ENCODE peak calls at places on chromosomes 6 and 20, in eight cellular contexts. One of them, this sample, is unnamed.

GRCh38 chr20:2890743-2891142 is 17.5 kb downstream of the PTPRA start:
- DNase-seq in fibroblast of the aortic adventitia: peak
- DNase-seq in NCI-H1694: no peak
- DNase-seq in activated T-helper 2 cell treated with anti-CD3 and anti-CD28 coated beads, Interferon-gamma antibody, Interleukin-2, Interleukin-4, amounts not matched to agents 10 μg/mL and 5 μg/mL and 100 μg/mL, durations not matched to agents 14 hours and 24 hours and 36 hours: no peak
- DNase-seq in GM10248: no peak
- DNase-seq in GM03348: no peak
- DNase-seq in NCI-H1092 treated with DMSO at 0.1 percent for 48 hours: no peak
- DNase-seq in NCI-H1436: no peak
- DNase-seq in this sample: no peak

GRCh38 chr6:109790131-109790530 is 99.0 kb downstream of the FIG4 start:
- DNase-seq in fibroblast of the aortic adventitia: peak
- DNase-seq in GM10248: no peak
- DNase-seq in activated T-helper 2 cell treated with anti-CD3 and anti-CD28 coated beads, Interferon-gamma antibody, Interleukin-2, Interleukin-4, amounts not matched to agents 10 μg/mL and 5 μg/mL and 100 μg/mL, durations not matched to agents 14 hours and 24 hours and 36 hours: no peak
- DNase-seq in NCI-H1694: no peak
- DNase-seq in NCI-H1092 treated with DMSO at 0.1 percent for 48 hours: no peak
- DNase-seq in NCI-H1436: no peak
- DNase-seq in GM03348: peak
- DNase-seq in this sample: no peak

GRCh38 chr6:28634758-28635546 is 109.3 kb downstream of the GPX5 start:
- DNase-seq in fibroblast of the aortic adventitia: peak
- DNase-seq in GM10248: peak
- DNase-seq in activated T-helper 2 cell treated with anti-CD3 and anti-CD28 coated beads, Interferon-gamma antibody, Interleukin-2, Interleukin-4, amounts not matched to agents 10 μg/mL and 5 μg/mL and 100 μg/mL, durations not matched to agents 14 hours and 24 hours and 36 hours: no peak
- DNase-seq in NCI-H1694: peak
- DNase-seq in GM03348: peak
- DNase-seq in NCI-H1436: no peak
- DNase-seq in NCI-H1092 treated with DMSO at 0.1 percent for 48 hours: peak
- DNase-seq in this sample: no peak

GRCh38 chr6:53492860-53493634 is 51.9 kb downstream of the GCLC start:
- DNase-seq in NCI-H1694: peak
- DNase-seq in GM10248: peak
- DNase-seq in fibroblast of the aortic adventitia: peak
- DNase-seq in NCI-H1092 treated with DMSO at 0.1 percent for 48 hours: peak
- DNase-seq in activated T-helper 2 cell treated with anti-CD3 and anti-CD28 coated beads, Interferon-gamma antibody, Interleukin-2, Interleukin-4, amounts not matched to agents 10 μg/mL and 5 μg/mL and 100 μg/mL, durations not matched to agents 14 hours and 24 hours and 36 hours: no peak
- DNase-seq in NCI-H1436: peak
- DNase-seq in GM03348: peak
- DNase-seq in this sample: peak

GRCh38 chr6:46989384-46989783 is 52.7 kb downstream of the ADGRF1 start:
- DNase-seq in fibroblast of the aortic adventitia: peak
- DNase-seq in NCI-H1092 treated with DMSO at 0.1 percent for 48 hours: no peak
- DNase-seq in NCI-H1694: no peak
- DNase-seq in GM03348: no peak
- DNase-seq in activated T-helper 2 cell treated with anti-CD3 and anti-CD28 coated beads, Interferon-gamma antibody, Interleukin-2, Interleukin-4, amounts not matched to agents 10 μg/mL and 5 μg/mL and 100 μg/mL, durations not matched to agents 14 hours and 24 hours and 36 hours: no peak
- DNase-seq in NCI-H1436: no peak
- DNase-seq in GM10248: no peak
- DNase-seq in this sample: no peak

GRCh38 chr6:131840441-131840840 is 32.6 kb downstream of the ENPP1 start:
- DNase-seq in activated T-helper 2 cell treated with anti-CD3 and anti-CD28 coated beads, Interferon-gamma antibody, Interleukin-2, Interleukin-4, amounts not matched to agents 10 μg/mL and 5 μg/mL and 100 μg/mL, durations not matched to agents 14 hours and 24 hours and 36 hours: no peak
- DNase-seq in NCI-H1092 treated with DMSO at 0.1 percent for 48 hours: no peak
- DNase-seq in NCI-H1436: no peak
- DNase-seq in GM03348: no peak
- DNase-seq in fibroblast of the aortic adventitia: no peak
- DNase-seq in GM10248: no peak
- DNase-seq in NCI-H1694: no peak
- DNase-seq in this sample: no peak

GRCh38 chr6:155313602-155314091 is 637 bp downstream of the TFB1M start:
- DNase-seq in fibroblast of the aortic adventitia: peak
- DNase-seq in NCI-H1436: peak
- DNase-seq in GM03348: no peak
- DNase-seq in NCI-H1694: no peak
- DNase-seq in NCI-H1092 treated with DMSO at 0.1 percent for 48 hours: peak
- DNase-seq in GM10248: no peak
- DNase-seq in activated T-helper 2 cell treated with anti-CD3 and anti-CD28 coated beads, Interferon-gamma antibody, Interleukin-2, Interleukin-4, amounts not matched to agents 10 μg/mL and 5 μg/mL and 100 μg/mL, durations not matched to agents 14 hours and 24 hours and 36 hours: no peak
- DNase-seq in this sample: no peak

GRCh38 chr20:6081236-6081635 is 27.4 kb upstream of the LRRN4 start:
- DNase-seq in fibroblast of the aortic adventitia: peak
- DNase-seq in NCI-H1092 treated with DMSO at 0.1 percent for 48 hours: no peak
- DNase-seq in NCI-H1694: no peak
- DNase-seq in NCI-H1436: no peak
- DNase-seq in activated T-helper 2 cell treated with anti-CD3 and anti-CD28 coated beads, Interferon-gamma antibody, Interleukin-2, Interleukin-4, amounts not matched to agents 10 μg/mL and 5 μg/mL and 100 μg/mL, durations not matched to agents 14 hours and 24 hours and 36 hours: no peak
- DNase-seq in GM03348: peak
- DNase-seq in GM10248: no peak
- DNase-seq in this sample: no peak

GRCh38 chr6:145483191-145483996 is 251.9 kb downstream of the EPM2A start:
- DNase-seq in activated T-helper 2 cell treated with anti-CD3 and anti-CD28 coated beads, Interferon-gamma antibody, Interleukin-2, Interleukin-4, amounts not matched to agents 10 μg/mL and 5 μg/mL and 100 μg/mL, durations not matched to agents 14 hours and 24 hours and 36 hours: no peak
- DNase-seq in GM10248: no peak
- DNase-seq in NCI-H1092 treated with DMSO at 0.1 percent for 48 hours: no peak
- DNase-seq in NCI-H1694: no peak
- DNase-seq in GM03348: no peak
- DNase-seq in NCI-H1436: no peak
- DNase-seq in fibroblast of the aortic adventitia: no peak
- DNase-seq in this sample: no peak

GRCh38 chr20:46031701-46032254 is 2.8 kb downstream of the SLC12A5 start:
- DNase-seq in NCI-H1694: peak
- DNase-seq in GM10248: no peak
- DNase-seq in activated T-helper 2 cell treated with anti-CD3 and anti-CD28 coated beads, Interferon-gamma antibody, Interleukin-2, Interleukin-4, amounts not matched to agents 10 μg/mL and 5 μg/mL and 100 μg/mL, durations not matched to agents 14 hours and 24 hours and 36 hours: no peak
- DNase-seq in NCI-H1436: peak
- DNase-seq in NCI-H1092 treated with DMSO at 0.1 percent for 48 hours: peak
- DNase-seq in fibroblast of the aortic adventitia: no peak
- DNase-seq in GM03348: peak
- DNase-seq in this sample: peak

GRCh38 chr6:37602360-37602759 is 95.3 kb downstream of the MDGA1 start:
- DNase-seq in GM03348: peak
- DNase-seq in NCI-H1092 treated with DMSO at 0.1 percent for 48 hours: no peak
- DNase-seq in NCI-H1436: no peak
- DNase-seq in activated T-helper 2 cell treated with anti-CD3 and anti-CD28 coated beads, Interferon-gamma antibody, Interleukin-2, Interleukin-4, amounts not matched to agents 10 μg/mL and 5 μg/mL and 100 μg/mL, durations not matched to agents 14 hours and 24 hours and 36 hours: no peak
- DNase-seq in GM10248: no peak
- DNase-seq in fibroblast of the aortic adventitia: peak
- DNase-seq in NCI-H1694: no peak
- DNase-seq in this sample: no peak

GRCh38 chr20:38275815-38276550 is 15.4 kb upstream of the KIAA1755 start:
- DNase-seq in NCI-H1436: no peak
- DNase-seq in fibroblast of the aortic adventitia: peak
- DNase-seq in GM03348: peak
- DNase-seq in NCI-H1694: no peak
- DNase-seq in activated T-helper 2 cell treated with anti-CD3 and anti-CD28 coated beads, Interferon-gamma antibody, Interleukin-2, Interleukin-4, amounts not matched to agents 10 μg/mL and 5 μg/mL and 100 μg/mL, durations not matched to agents 14 hours and 24 hours and 36 hours: no peak
- DNase-seq in NCI-H1092 treated with DMSO at 0.1 percent for 48 hours: no peak
- DNase-seq in GM10248: no peak
- DNase-seq in this sample: no peak

This sample was measured in NCI-H774.